ENCODE peak calls at places on chromosomes 1 and 21, in five cellular contexts. T is GM12878, E is HCT116, I is GM23338, F is prostate gland. O is an unnamed sample.

GRCh38 chr1:24862775-24863483 is 67.1 kb downstream of the RUNX3 start:
- DNase-seq in F (no peak), E (no peak), T (no peak), I (no peak), O (no peak)

GRCh38 chr1:214380418-214380817 is 99.5 kb downstream of the SMYD2 start:
- DNase-seq in T (no peak), I (no peak), E (no peak), F (peak), O (no peak)

GRCh38 chr1:30883389-30884172 is 25.0 kb downstream of the SDC3 start:
- DNase-seq in T (no peak), E (no peak), I (no peak), F (no peak), O (no peak)

GRCh38 chr1:34163792-34164509 is 1.1 kb downstream of the CSMD2 start:
- DNase-seq in F (no peak), I (peak), E (no peak), T (no peak), O (no peak)

GRCh38 chr1:24964811-24965570 is 34.9 kb upstream of the RUNX3 start:
- DNase-seq in F (no peak), E (no peak), I (no peak), T (peak), O (peak)

GRCh38 chr1:203368624-203369451 is 17.9 kb upstream of the FMOD start:
- DNase-seq in T (no peak), E (no peak), F (no peak), I (no peak), O (peak)

GRCh38 chr1:47396671-47397196 is 19.4 kb upstream of the FOXE3 start:
- DNase-seq in I (no peak), T (no peak), E (no peak), F (no peak), O (no peak)

GRCh38 chr1:171081220-171081993 is 9.3 kb upstream of the FMO3 start:
- DNase-seq in F (no peak), I (peak), T (no peak), E (peak), O (no peak)

GRCh38 chr1:183291216-183291762 is 105.2 kb downstream of the LAMC2 start:
- DNase-seq in E (no peak), I (no peak), T (no peak), F (no peak), O (no peak)

GRCh38 chr1:53541761-53542550 is 82.8 kb downstream of the DMRTB1 start:
- DNase-seq in E (peak), I (peak), T (no peak), F (no peak), O (peak)

GRCh38 chr1:201294876-201295275 is 11.6 kb downstream of the PKP1 start:
- DNase-seq in T (no peak), I (no peak), E (no peak), F (no peak), O (no peak)

GRCh38 chr1:8858112-8858668 is 20.3 kb downstream of the ENO1 start:
- DNase-seq in T (no peak), I (no peak), F (no peak), E (no peak), O (no peak)

GRCh38 chr1:220803401-220804201 is 16.9 kb downstream of the MTARC1 start:
- DNase-seq in F (no peak), T (no peak), I (peak), E (no peak), O (no peak)

GRCh38 chr1:240467895-240468294 is 144.1 kb downstream of the GREM2 start:
- DNase-seq in F (no peak), T (no peak), I (no peak), E (no peak), O (no peak)

GRCh38 chr21:45415188-45415942 is 10.4 kb downstream of the COL18A1 start:
- DNase-seq in I (no peak), F (no peak), T (no peak), E (no peak), O (peak)

GRCh38 chr1:203166192-203166940 is 9.3 kb downstream of the MYBPH start:
- DNase-seq in T (no peak), E (no peak), F (peak), I (no peak), O (no peak)

GRCh38 chr21:14482165-14482564 is 64.0 kb downstream of the SAMSN1 start:
- DNase-seq in I (no peak), E (no peak), T (no peak), F (no peak), O (no peak)

GRCh38 chr1:1554550-1554925 is 14.1 kb upstream of the TMEM240 start:
- DNase-seq in E (no peak), F (no peak), I (no peak), T (no peak), O (no peak)

GRCh38 chr1:33150522-33150921 is 31.3 kb downstream of the TRIM62 start:
- DNase-seq in I (no peak), F (no peak), T (no peak), E (no peak), O (no peak)

GRCh38 chr1:32100359-32100758 is 7.5 kb upstream of the KPNA6 start:
- DNase-seq in T (no peak), F (no peak), E (no peak), I (no peak), O (no peak)

GRCh38 chr1:36366091-36366661 is 19.5 kb downstream of the STK40 start:
- DNase-seq in T (no peak), I (peak), F (no peak), E (no peak), O (peak)

GRCh38 chr1:167401260-167401873 is 117.0 kb downstream of the CD247 start:
- DNase-seq in E (peak), T (peak), I (peak), F (peak), O (no peak)

GRCh38 chr1:221392453-221392852 is 349.4 kb downstream of the DUSP10 start:
- DNase-seq in E (no peak), F (no peak), T (no peak), I (no peak), O (peak)

GRCh38 chr1:46333300-46334029 is 7.1 kb upstream of the NSUN4 start:
- DNase-seq in F (no peak), T (peak), E (peak), I (peak), O (no peak)

GRCh38 chr21:26982767-26983166 is 15.9 kb upstream of the ADAMTS5 start:
- DNase-seq in I (peak), F (no peak), E (no peak), T (no peak), O (no peak)

GRCh38 chr1:26038904-26039303 is 7.0 kb downstream of the SLC30A2 start:
- DNase-seq in I (no peak), T (no peak), F (no peak), E (no peak), O (no peak)

GRCh38 chr1:47395433-47395832 is 20.7 kb upstream of the FOXE3 start:
- DNase-seq in T (no peak), I (no peak), F (no peak), E (no peak), O (no peak)

GRCh38 chr21:41682719-41683179 is 84.1 kb downstream of the RIPK4 start:
- DNase-seq in I (no peak), E (no peak), F (no peak), T (no peak), O (no peak)

GRCh38 chr1:201947697-201948008 is 1.3 kb upstream of the LMOD1 start:
- DNase-seq in T (no peak), F (no peak), E (no peak), I (no peak), O (no peak)

GRCh38 chr1:177122461-177122860 is 42.1 kb downstream of the ASTN1 start:
- DNase-seq in F (no peak), I (no peak), T (no peak), E (no peak), O (no peak)

GRCh38 chr1:172005856-172006255 is 164.6 kb downstream of the DNM3 start:
- DNase-seq in I (no peak), T (no peak), E (no peak), F (no peak), O (no peak)

GRCh38 chr1:62131093-62131725 is 63.4 kb upstream of the L1TD1 start:
- DNase-seq in F (no peak), E (no peak), I (peak), T (no peak), O (no peak)

GRCh38 chr1:223235091-223235490 is 92.0 kb upstream of the TLR5 start:
- DNase-seq in F (no peak), E (no peak), I (no peak), T (no peak), O (no peak)

GRCh38 chr1:47623174-47623940 is 185.5 kb downstream of the FOXD2 start:
- DNase-seq in T (no peak), I (no peak), F (no peak), E (no peak), O (no peak)

GRCh38 chr21:37204580-37204979 is 62.6 kb downstream of the VPS26C start:
- DNase-seq in I (no peak), F (no peak), E (no peak), T (no peak), O (no peak)

DNA sequence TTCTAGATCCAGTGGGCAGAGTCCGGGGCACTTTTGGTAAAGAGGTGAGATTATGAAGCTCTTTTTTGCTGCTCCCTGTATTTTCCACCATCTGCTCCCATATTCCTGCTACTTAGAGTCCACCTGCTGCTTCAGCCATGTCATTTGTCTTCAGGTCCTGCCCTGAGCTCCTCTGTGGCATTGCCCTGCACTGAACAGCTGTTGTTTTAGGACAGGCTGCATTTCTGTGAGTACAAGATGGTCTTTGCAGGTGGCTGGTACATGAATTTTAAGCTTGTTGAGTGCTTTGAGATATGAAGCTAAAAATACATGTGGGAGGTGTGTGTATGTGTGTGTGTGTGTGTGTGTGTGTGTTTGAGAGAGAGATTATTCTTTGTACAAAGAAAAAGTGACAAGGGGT is 21.9 kb downstream of the MT1HL1 start:
- DNase-seq in T (no peak), I (no peak), F (no peak), E (no peak), O (no peak)
- H3K4me3 ChIP-seq in T (no peak), I (no peak), F (no peak), E (no peak), O (no peak)

DNA sequence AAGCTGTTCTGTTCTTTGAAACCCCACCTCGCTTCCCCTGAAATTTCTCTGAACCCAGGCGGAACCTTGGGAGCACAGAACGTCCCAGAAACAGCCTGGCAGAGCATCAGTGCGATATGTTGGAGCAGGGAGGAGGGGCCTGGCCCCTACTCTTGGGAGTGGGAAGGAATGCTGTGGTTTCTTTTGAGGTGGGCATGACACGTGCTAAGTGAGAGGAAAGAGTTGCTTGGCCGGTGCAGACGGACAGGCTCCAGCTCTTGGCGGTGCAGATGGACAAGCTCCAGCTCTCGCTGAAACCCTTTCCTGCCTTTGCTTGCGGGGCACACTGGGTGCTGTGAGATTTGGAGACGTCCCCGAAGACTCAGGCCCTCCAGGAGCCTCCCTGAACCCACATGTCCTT is 15.9 kb downstream of the PDXK start:
- DNase-seq in E (no peak), T (no peak), I (no peak), F (peak), O (peak)
- TF ChIP-seq POLR2AphosphoS5 in E (no peak), T (no peak), I (no peak), F (peak), O (no peak)

GRCh38 chr1:111618953-111619634 is 495 bp upstream of the RAP1A start:
- DNase-seq in I (peak), F (no peak), E (no peak), T (no peak), O (peak)
- H3K27ac ChIP-seq in I (no peak), F (peak), E (no peak), T (peak), O (peak)

DNA sequence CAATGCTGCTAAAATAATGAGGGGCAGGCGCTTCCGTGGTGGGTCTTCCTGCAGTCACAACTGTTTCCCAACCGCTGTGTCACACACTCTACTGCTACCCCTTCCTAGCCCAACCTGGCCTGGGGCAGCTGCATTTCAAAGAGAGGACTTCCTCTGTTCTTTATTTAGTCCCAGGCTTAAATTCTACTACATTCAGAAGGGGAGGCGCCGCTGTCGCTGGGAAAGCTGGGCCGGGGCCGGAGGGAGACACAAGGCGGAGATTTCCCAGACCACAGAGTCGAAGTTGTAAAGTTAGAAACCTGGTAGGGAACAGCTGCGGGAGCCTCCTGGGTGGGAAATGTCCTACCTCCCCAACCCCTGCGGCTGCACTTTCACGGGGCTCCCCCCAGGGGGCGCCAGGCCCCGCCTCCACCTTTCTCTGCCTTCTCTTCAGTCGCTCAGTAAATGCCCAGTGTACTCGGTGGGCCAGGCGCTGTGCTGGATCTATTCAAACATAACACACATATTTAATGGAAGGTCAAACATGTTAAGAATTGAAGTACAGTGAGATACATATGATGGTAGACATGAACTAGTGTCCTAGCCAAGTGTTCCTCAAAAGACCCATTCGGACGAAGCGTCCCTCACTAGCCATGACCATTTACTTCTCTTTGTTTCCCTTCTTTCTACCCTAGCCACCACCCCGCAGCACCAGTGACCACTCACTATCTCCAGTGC is 23.1 kb downstream of the DYRK3 start:
- DNase-seq in I (peak), T (no peak), F (no peak), E (peak), O (no peak)
- H3K4me3 ChIP-seq in I (peak), T (no peak), F (no peak), E (no peak), O (no peak)

DNA sequence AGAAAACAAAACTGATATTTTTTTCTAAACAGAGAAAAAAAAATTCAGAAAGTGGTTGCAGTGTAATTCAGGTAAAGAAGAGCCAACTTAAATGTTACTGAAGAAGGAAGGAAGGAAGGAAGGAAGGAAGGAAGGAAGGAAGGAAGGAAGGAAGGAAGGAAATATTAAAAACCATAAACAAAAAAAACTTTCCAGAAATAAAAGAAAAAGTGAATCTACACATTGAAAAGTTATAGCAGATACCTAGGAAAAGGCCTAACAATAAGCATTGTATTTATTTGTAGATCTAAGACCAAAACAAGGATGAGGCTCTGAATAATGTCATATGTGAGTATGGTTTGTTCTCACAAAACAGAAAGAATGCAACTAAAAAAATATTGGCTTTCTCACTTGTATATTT is 345.4 kb upstream of the NR5A2 start:
- DNase-seq in F (no peak), T (no peak), E (no peak), I (no peak), O (no peak)
- TF ChIP-seq POLR2AphosphoS5 in F (no peak), T (no peak), E (no peak), I (no peak), O (no peak)

O was measured in sigmoid colon.